ENCODE peak calls at places on chromosome 5, in nine cellular contexts. O, A, F, W, H, Z, S, N and M are unnamed samples.

GRCh38 chr5:41368158-41368557 is 142.2 kb downstream of the PLCXD3 start:
- DNase-seq in O (no peak), A (no peak), F (no peak), W (no peak), H (no peak), Z (no peak), S (peak), N (no peak), M (no peak)

GRCh38 chr5:96733771-96734498 is 71.8 kb downstream of the CAST start:
- DNase-seq in O (peak), A (no peak), F (no peak), W (peak), H (no peak), Z (no peak), S (peak), N (no peak), M (no peak)

GRCh38 chr5:64576241-64576640 is 70.4 kb downstream of the RGS7BP start:
- DNase-seq in O (no peak), A (no peak), F (no peak), W (no peak), H (no peak), Z (no peak), S (no peak), N (no peak), M (no peak)

GRCh38 chr5:113939959-113940358 is 421.9 kb upstream of the KCNN2 start:
- DNase-seq in O (no peak), A (no peak), F (no peak), W (no peak), H (no peak), Z (no peak), S (no peak), N (no peak), M (no peak)

GRCh38 chr5:38601843-38602424 is 45.5 kb upstream of the LIFR start:
- DNase-seq in O (no peak), A (no peak), F (no peak), W (no peak), H (no peak), Z (no peak), S (peak), N (no peak), M (no peak)

GRCh38 chr5:143316844-143317631 is 86.4 kb downstream of the NR3C1 start:
- DNase-seq in O (no peak), A (no peak), F (peak), W (no peak), H (no peak), Z (no peak), S (no peak), N (no peak), M (no peak)

GRCh38 chr5:93583799-93584530 is 943 bp downstream of the NR2F1 start:
- DNase-seq in O (peak), A (peak), F (peak), W (no peak), H (peak), Z (no peak), S (peak), N (no peak), M (peak)

GRCh38 chr5:17094830-17095229 is 122.6 kb upstream of the BASP1 start:
- DNase-seq in O (no peak), A (no peak), F (no peak), W (no peak), H (no peak), Z (no peak), S (peak), N (no peak), M (no peak)